ENCODE peak calls at places on chromosome 21, in ten cellular contexts. One of them, this sample, is unnamed.

GRCh38 chr21:26946744-26947446 is 20.0 kb downstream of the ADAMTS5 start:
- ATAC-seq in Right ventricle myocardium inferior: peak; percentile 52
- ATAC-seq in K562: no peak
- ATAC-seq in PC-3: no peak
- ATAC-seq in mucosa of descending colon: no peak
- ATAC-seq in B cell: no peak
- ATAC-seq in left cardiac atrium: peak; percentile 55
- ATAC-seq in activated CD4-positive, alpha-beta T cell treated with anti-CD3 and anti-CD28 coated beads for 36 hours: no peak
- ATAC-seq in activated CD4-positive, CD25-positive, alpha-beta regulatory T cell treated with anti-CD3 and anti-CD28 coated beads, Interleukin-2, amount 50 U/mL, for 24 hours: no peak
- ATAC-seq in left ventricle myocardium superior: peak; percentile 54
- ATAC-seq in this sample: peak; percentile 60

GRCh38 chr21:42670884-42671283 is 17.5 kb downstream of the PDE9A start:
- ATAC-seq in Right ventricle myocardium inferior: no peak
- ATAC-seq in K562: no peak
- ATAC-seq in PC-3: no peak
- ATAC-seq in mucosa of descending colon: no peak
- ATAC-seq in B cell: no peak
- ATAC-seq in left cardiac atrium: no peak
- ATAC-seq in activated CD4-positive, alpha-beta T cell treated with anti-CD3 and anti-CD28 coated beads for 36 hours: peak; percentile 48
- ATAC-seq in activated CD4-positive, CD25-positive, alpha-beta regulatory T cell treated with anti-CD3 and anti-CD28 coated beads, Interleukin-2, amount 50 U/mL, for 24 hours: no peak
- ATAC-seq in left ventricle myocardium superior: no peak
- ATAC-seq in this sample: no peak

GRCh38 chr21:30629173-30629572 is 5.8 kb upstream of the KRTAP20-2 start:
- ATAC-seq in Right ventricle myocardium inferior: no peak
- ATAC-seq in K562: no peak
- ATAC-seq in PC-3: no peak
- ATAC-seq in mucosa of descending colon: no peak
- ATAC-seq in B cell: no peak
- ATAC-seq in left cardiac atrium: peak; percentile 81
- ATAC-seq in activated CD4-positive, alpha-beta T cell treated with anti-CD3 and anti-CD28 coated beads for 36 hours: no peak
- ATAC-seq in activated CD4-positive, CD25-positive, alpha-beta regulatory T cell treated with anti-CD3 and anti-CD28 coated beads, Interleukin-2, amount 50 U/mL, for 24 hours: no peak
- ATAC-seq in left ventricle myocardium superior: no peak
- ATAC-seq in this sample: no peak

GRCh38 chr21:43797925-43798715 is 8.7 kb downstream of the RRP1 start:
- ATAC-seq in Right ventricle myocardium inferior: no peak
- ATAC-seq in K562: no peak
- ATAC-seq in PC-3: no peak
- ATAC-seq in mucosa of descending colon: no peak
- ATAC-seq in B cell: no peak
- ATAC-seq in left cardiac atrium: no peak
- ATAC-seq in activated CD4-positive, alpha-beta T cell treated with anti-CD3 and anti-CD28 coated beads for 36 hours: no peak
- ATAC-seq in activated CD4-positive, CD25-positive, alpha-beta regulatory T cell treated with anti-CD3 and anti-CD28 coated beads, Interleukin-2, amount 50 U/mL, for 24 hours: no peak
- ATAC-seq in left ventricle myocardium superior: no peak
- ATAC-seq in this sample: no peak

GRCh38 chr21:26469789-26470188 is 103.3 kb downstream of the CYYR1 start:
- ATAC-seq in Right ventricle myocardium inferior: peak; percentile 74
- ATAC-seq in K562: no peak
- ATAC-seq in PC-3: peak; percentile 98
- ATAC-seq in mucosa of descending colon: no peak
- ATAC-seq in B cell: no peak
- ATAC-seq in left cardiac atrium: peak; percentile 89
- ATAC-seq in activated CD4-positive, alpha-beta T cell treated with anti-CD3 and anti-CD28 coated beads for 36 hours: peak; percentile 6
- ATAC-seq in activated CD4-positive, CD25-positive, alpha-beta regulatory T cell treated with anti-CD3 and anti-CD28 coated beads, Interleukin-2, amount 50 U/mL, for 24 hours: no peak
- ATAC-seq in left ventricle myocardium superior: peak; percentile 70
- ATAC-seq in this sample: peak; percentile 82

GRCh38 chr21:35196128-35196527 is 147.0 kb upstream of the RUNX1 start:
- ATAC-seq in Right ventricle myocardium inferior: no peak
- ATAC-seq in K562: no peak
- ATAC-seq in PC-3: no peak
- ATAC-seq in mucosa of descending colon: no peak
- ATAC-seq in B cell: no peak
- ATAC-seq in left cardiac atrium: no peak
- ATAC-seq in activated CD4-positive, alpha-beta T cell treated with anti-CD3 and anti-CD28 coated beads for 36 hours: no peak
- ATAC-seq in activated CD4-positive, CD25-positive, alpha-beta regulatory T cell treated with anti-CD3 and anti-CD28 coated beads, Interleukin-2, amount 50 U/mL, for 24 hours: no peak
- ATAC-seq in left ventricle myocardium superior: no peak
- ATAC-seq in this sample: no peak

GRCh38 chr21:42986125-42986783 is 11.9 kb downstream of the PKNOX1 start:
- ATAC-seq in Right ventricle myocardium inferior: no peak
- ATAC-seq in K562: no peak
- ATAC-seq in PC-3: peak; percentile 81
- ATAC-seq in mucosa of descending colon: no peak
- ATAC-seq in B cell: no peak
- ATAC-seq in left cardiac atrium: no peak
- ATAC-seq in activated CD4-positive, alpha-beta T cell treated with anti-CD3 and anti-CD28 coated beads for 36 hours: no peak
- ATAC-seq in activated CD4-positive, CD25-positive, alpha-beta regulatory T cell treated with anti-CD3 and anti-CD28 coated beads, Interleukin-2, amount 50 U/mL, for 24 hours: no peak
- ATAC-seq in left ventricle myocardium superior: no peak
- ATAC-seq in this sample: no peak

GRCh38 chr21:41894922-41895557 is 15.9 kb upstream of the PRDM15 start:
- ATAC-seq in Right ventricle myocardium inferior: no peak
- ATAC-seq in K562: peak; percentile 78
- ATAC-seq in PC-3: peak; percentile 82
- ATAC-seq in mucosa of descending colon: no peak
- ATAC-seq in B cell: no peak
- ATAC-seq in left cardiac atrium: no peak
- ATAC-seq in activated CD4-positive, alpha-beta T cell treated with anti-CD3 and anti-CD28 coated beads for 36 hours: no peak
- ATAC-seq in activated CD4-positive, CD25-positive, alpha-beta regulatory T cell treated with anti-CD3 and anti-CD28 coated beads, Interleukin-2, amount 50 U/mL, for 24 hours: no peak
- ATAC-seq in left ventricle myocardium superior: no peak
- ATAC-seq in this sample: no peak

This sample was measured in gastroesophageal sphincter.